ENCODE peak calls at places on chromosome 13, in five cellular contexts. F is neuronal stem cell; W is heart left ventricle; Q is NCI-H1105 treated with DMSO at 0.1 percent for 48 hours; U is activated CD4-positive, alpha-beta T cell treated with anti-CD3 and anti-CD28 coated beads, Interleukin-2, amount 10 ng/mL, durations not matched to agents 7 days and 5 days. N is an unnamed sample.

GRCh38 chr13:114044486-114044885 is 70.6 kb upstream of the C13orf46 start:
- DNase-seq in F (no peak), W (peak), Q (no peak), U (no peak), N (no peak)

GRCh38 chr13:39942177-39942900 is 286.9 kb downstream of the COG6 start:
- DNase-seq in F (no peak), W (no peak), Q (no peak), U (no peak), N (no peak)

GRCh38 chr13:44605711-44606110 is 29.6 kb upstream of the TSC22D1 start:
- DNase-seq in F (no peak), W (no peak), Q (no peak), U (no peak), N (no peak)

GRCh38 chr13:87680298-87680697 is 9.1 kb downstream of the SLITRK5 start:
- DNase-seq in F (no peak), W (no peak), Q (peak), U (no peak), N (no peak)

GRCh38 chr13:37143901-37144300 is 38.4 kb upstream of the CSNK1A1L start:
- DNase-seq in F (no peak), W (no peak), Q (no peak), U (no peak), N (no peak)

GRCh38 chr13:23852351-23852750 is 36.8 kb downstream of the MIPEP start:
- DNase-seq in F (no peak), W (no peak), Q (no peak), U (no peak), N (no peak)

GRCh38 chr13:98961204-98962105 is 16.4 kb downstream of the DOCK9 start:
- DNase-seq in F (no peak), W (no peak), Q (no peak), U (no peak), N (no peak)

GRCh38 chr13:105272660-105273631 is 1262.5 kb downstream of the EFNB2 start:
- DNase-seq in F (no peak), W (no peak), Q (no peak), U (no peak), N (no peak)

N was measured in C1 segment of cervical spinal cord.